ENCODE peak calls at places on chromosomes 16 and 17, in four cellular contexts. P, S, H and U are unnamed samples.

GRCh38 chr17:61809816-61810392 is 53.4 kb downstream of the BRIP1 start:
- DNase-seq in S (no peak), P (no peak), H (no peak), U (no peak)

GRCh38 chr17:49887086-49887743 is 39.3 kb upstream of the TAC4 start:
- DNase-seq in H (no peak), S (no peak), P (no peak), U (peak; percentile 56)

GRCh38 chr16:57798953-57799618 is 3.2 kb downstream of the KIFC3 start:
- DNase-seq in H (peak; percentile 15), P (peak; percentile 31), S (no peak), U (no peak)

GRCh38 chr16:83095926-83096692 is 469.3 kb downstream of the CDH13 start:
- DNase-seq in S (no peak), H (no peak), P (no peak), U (no peak)

GRCh38 chr17:69450131-69450530 is 35.6 kb downstream of the MAP2K6 start:
- DNase-seq in P (no peak), S (no peak), H (no peak), U (no peak)

GRCh38 chr17:8610558-8610957 is 20.0 kb downstream of the MYH10 start:
- DNase-seq in H (no peak), P (no peak), S (no peak), U (no peak)

GRCh38 chr17:6361733-6362132 is 73.2 kb downstream of the AIPL1 start:
- DNase-seq in H (peak; percentile 42), P (no peak), S (no peak), U (peak; percentile 24)

GRCh38 chr17:35892091-35892637 is 12.0 kb upstream of the CCL5 start:
- DNase-seq in H (no peak), P (no peak), S (no peak), U (no peak)

GRCh38 chr16:71467810-71468209 is 5.8 kb upstream of the ZNF23 start:
- DNase-seq in S (no peak), P (peak; percentile 67), H (no peak), U (peak; percentile 47)

GRCh38 chr16:70478912-70479341 is 24.5 kb downstream of the FCSK start:
- DNase-seq in H (no peak), S (no peak), P (no peak), U (no peak)

GRCh38 chr16:90048737-90049330 is 28.3 kb downstream of the PRDM7 start:
- DNase-seq in P (no peak), S (no peak), H (no peak), U (no peak)

GRCh38 chr17:511001-511690 is 158.5 kb upstream of the RPH3AL start:
- DNase-seq in H (no peak), P (no peak), S (no peak), U (no peak)

GRCh38 chr17:66952031-66952524 is 12.4 kb upstream of the CACNG4 start:
- DNase-seq in H (no peak), S (peak; percentile 83), P (peak; percentile 22), U (peak; percentile 36)

GRCh38 chr17:73281926-73282325 is 20.2 kb upstream of the CPSF4L start:
- DNase-seq in H (no peak), S (no peak), P (no peak), U (no peak)

GRCh38 chr17:73089918-73090317 is 2.6 kb downstream of the SLC39A11 start:
- DNase-seq in S (no peak), H (no peak), P (no peak), U (no peak)

GRCh38 chr16:29009050-29009837 is 24.4 kb downstream of the LAT start:
- DNase-seq in S (no peak), H (no peak), P (peak; percentile 98), U (no peak)

GRCh38 chr16:82892327-82892726 is 265.6 kb downstream of the CDH13 start:
- DNase-seq in H (no peak), S (no peak), P (no peak), U (no peak)

GRCh38 chr17:49926886-49927285 is 42.1 kb upstream of the DLX4 start:
- DNase-seq in S (no peak), H (no peak), P (peak; percentile 62), U (no peak)

GRCh38 chr16:85421338-85422123 is 191.6 kb upstream of the GSE1 start:
- DNase-seq in P (no peak), S (no peak), H (no peak), U (peak; percentile 28)

GRCh38 chr16:81676571-81677374 is 102.3 kb upstream of the PLCG2 start:
- DNase-seq in S (no peak), H (no peak), P (no peak), U (no peak)

DNA sequence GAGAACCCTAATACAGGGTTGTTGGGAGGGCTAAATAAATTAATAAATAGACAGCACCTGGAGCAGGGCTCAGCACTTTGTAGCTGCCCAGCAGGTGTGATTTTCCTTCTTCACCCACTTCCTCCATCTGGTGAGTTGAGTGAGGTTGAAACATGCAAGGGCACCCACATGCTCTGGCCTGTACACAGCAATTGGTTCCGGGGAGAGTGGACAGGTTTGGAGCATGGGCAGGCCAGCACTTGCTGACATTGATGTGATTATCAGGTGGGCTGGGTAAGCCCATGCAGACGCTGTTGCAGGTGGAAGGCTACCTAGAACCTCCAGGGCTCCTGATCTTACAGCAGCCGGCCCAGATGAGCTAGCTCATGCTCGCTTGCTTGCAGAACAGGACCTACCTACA is 1.3 kb upstream of the MRTFB start:
- DNase-seq in P (no peak), H (no peak), S (no peak), U (no peak)
- TF ChIP-seq TEAD4 in P (no peak), H (no peak), S (no peak), U (no peak)

DNA sequence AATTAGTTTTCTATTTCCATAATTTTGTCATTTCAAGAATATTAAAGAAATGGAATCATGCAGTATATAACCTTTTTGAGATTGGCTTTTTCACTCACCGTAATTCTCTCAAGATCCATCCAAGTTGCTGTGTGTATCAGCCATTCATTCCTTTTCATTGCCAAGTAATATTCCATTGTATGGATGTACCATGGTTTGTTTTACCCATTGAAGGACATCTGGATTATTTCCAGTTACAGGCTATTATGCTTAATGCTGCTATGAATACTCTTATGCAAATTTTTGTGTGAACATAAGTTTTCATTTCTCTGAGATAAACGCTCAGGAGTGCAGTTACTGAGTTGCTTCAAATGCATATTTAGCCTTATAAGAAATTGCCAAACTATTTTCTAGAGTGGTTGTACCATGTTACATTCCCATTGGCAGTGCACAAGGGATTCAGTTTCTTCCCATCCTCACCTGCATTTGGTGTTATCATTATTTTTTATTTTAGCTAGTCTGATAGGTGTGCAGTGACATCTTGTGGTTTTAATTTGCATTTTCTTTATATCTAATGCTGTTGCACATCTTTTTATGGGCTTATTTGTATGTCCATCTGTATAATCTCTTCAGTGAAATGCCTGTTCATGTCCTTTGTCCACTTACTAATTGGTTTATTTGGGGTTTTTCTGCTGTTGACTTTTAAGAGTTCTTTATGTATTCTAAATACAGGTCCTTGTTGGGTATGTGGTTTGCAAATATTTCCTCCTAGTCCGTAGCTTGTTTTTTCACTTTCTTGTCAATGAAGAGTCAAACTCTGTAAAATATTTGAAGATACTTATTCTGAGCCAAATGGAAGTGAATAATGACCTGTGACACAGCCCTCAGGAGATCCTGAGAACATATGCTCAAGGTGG is 32.7 kb downstream of the BMERB1 start:
- DNase-seq in H (no peak), S (no peak), P (no peak), U (no peak)
- TF ChIP-seq TEAD4 in H (no peak), S (no peak), P (no peak), U (no peak)

GRCh38 chr17:79581306-79581932 is 29.4 kb downstream of the RBFOX3 start:
- DNase-seq in H (peak; percentile 60), S (no peak), P (no peak), U (no peak)
- TF ChIP-seq TEAD4 in H (no peak), S (no peak), P (no peak), U (no peak)

DNA sequence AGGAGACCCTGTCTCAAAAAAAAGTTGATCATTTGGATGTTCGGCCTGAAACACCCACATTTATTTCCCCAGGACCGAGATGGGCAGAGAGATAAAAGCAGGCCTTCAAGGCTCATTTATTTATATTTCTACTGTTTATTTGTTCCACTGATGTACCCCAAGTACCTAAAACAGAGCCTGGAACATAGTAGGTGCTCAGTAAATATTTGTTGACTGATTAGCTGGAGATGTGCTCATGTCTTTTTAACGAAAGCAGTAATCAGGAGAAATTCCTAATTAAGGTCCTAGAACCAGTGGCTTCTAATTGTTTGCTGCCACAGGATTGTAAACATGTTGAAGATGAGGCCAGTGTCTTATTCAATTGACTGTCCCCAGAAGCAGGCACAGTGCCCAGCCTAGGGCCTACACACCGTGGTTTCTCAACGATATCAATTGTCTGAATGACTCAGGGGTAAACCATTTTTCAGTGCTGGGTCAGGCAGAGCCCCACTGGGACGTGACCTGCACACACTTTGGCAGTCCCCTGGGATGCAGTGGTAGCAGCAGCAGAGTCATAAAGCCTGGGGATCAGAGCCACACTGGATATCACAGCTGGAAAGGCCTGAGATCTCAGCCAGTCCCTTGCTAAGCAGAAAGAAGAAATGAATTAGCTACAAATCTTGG is 34.8 kb downstream of the SOST start:
- DNase-seq in S (no peak), H (no peak), P (no peak), U (no peak)
- TF ChIP-seq TEAD4 in S (no peak), H (no peak), P (no peak), U (no peak)

DNA sequence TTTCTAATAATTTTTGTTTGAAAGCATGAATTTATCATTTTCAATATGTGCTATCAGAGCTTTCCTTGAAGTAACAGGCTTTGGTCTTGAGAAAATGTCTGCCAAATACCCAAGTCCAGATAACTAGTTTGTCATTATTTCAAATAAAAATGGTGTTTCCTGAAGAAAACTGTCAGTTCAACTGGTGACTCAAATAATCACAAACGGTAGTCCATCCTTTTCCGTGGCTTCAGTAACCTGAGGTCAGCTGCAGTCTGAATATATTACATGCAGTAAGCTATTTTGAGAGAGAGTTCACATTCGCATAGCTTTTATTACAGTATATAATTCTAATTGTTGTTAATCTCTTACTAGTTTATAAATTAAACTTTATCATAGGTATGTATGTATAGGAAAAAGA is 9.3 kb downstream of the SAP30BP start:
- DNase-seq in P (no peak), S (no peak), H (no peak), U (no peak)
- TF ChIP-seq TEAD4 in P (no peak), S (no peak), H (no peak), U (no peak)

GRCh38 chr16:79638386-79639106 is 38.0 kb upstream of the MAF start:
- DNase-seq in H (no peak), P (no peak), S (no peak), U (no peak)

GRCh38 chr16:79644977-79645667 is 44.6 kb upstream of the MAF start:
- DNase-seq in S (no peak), H (no peak), P (no peak), U (no peak)

GRCh38 chr16:79642652-79643051 is 42.1 kb upstream of the MAF start:
- DNase-seq in P (no peak), S (no peak), H (no peak), U (no peak)

GRCh38 chr16:79635488-79635887 is 35.0 kb upstream of the MAF start:
- DNase-seq in H (no peak), P (no peak), S (no peak), U (no peak)

DNA sequence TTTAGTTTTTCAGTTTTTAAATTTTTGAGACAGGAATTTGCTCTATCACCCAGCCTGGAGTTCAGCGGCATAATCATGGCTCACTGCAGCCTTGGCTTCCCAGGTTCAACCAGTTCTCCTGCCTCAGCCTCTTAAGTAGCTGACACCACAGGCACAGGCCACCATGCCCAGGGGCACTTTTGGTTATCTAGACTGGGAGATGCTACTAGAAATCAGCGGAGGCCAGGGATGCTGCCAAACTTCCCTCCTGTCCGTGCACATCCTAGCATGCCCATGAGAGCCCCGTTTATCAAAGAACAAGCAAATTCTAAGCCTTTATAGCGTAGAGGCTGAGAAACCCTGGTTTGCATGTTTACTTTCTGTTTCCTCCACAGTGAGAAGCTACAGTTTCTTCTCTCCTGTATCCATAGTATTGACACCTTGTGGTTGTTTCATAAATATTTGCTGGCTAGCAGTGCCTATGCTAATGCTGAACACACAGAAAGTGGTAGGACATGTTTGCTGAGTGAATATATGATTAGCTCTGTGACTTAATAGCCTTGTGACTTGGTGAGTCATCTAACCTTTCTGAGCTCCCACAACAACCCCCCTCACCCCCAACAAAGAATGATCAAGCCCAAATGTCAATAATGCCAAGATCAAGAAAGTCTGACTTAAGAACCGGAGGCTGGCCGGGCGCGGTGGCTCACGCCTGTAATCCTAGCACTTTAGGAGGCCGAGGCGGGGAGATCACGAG is 39.2 kb upstream of the MAF start:
- DNase-seq in S (no peak), P (no peak), H (no peak), U (no peak)
- TF ChIP-seq TEAD4 in S (no peak), P (no peak), H (no peak), U (no peak)